ENCODE peak calls at places on chromosome 22, in five cellular contexts. Q is astrocyte of the spinal cord; V is substantia nigra; A is progenitor cell of endocrine pancreas; X is stimulated activated effector memory CD8-positive, alpha-beta T cell treated with anti-CD3 and anti-CD28 coated beads, Interleukin-12 subunit alpha, Interleukin-12 subunit beta, amount 100 ng/mL, for 72 hours. E is an unnamed sample.
A peak's percentile ranks its signal among the peaks of the same experiment; 100 is the strongest.

GRCh38 chr22:41560095-41560487 is 719 bp upstream of the CSDC2 start:
- DNase-seq in Q (no peak), V (no peak), A (no peak), X (no peak), E (no peak)

GRCh38 chr22:43435851-43436535 is 24.2 kb downstream of the MPPED1 start:
- DNase-seq in Q (no peak), V (no peak), A (no peak), X (no peak), E (no peak)

GRCh38 chr22:38118182-38118581 is 7.7 kb upstream of the BAIAP2L2 start:
- DNase-seq in Q (no peak), V (no peak), A (no peak), X (no peak), E (no peak)

GRCh38 chr22:32416556-32417085 is 4.6 kb upstream of the RTCB start:
- DNase-seq in Q (no peak), V (no peak), A (no peak), X (no peak), E (peak; percentile 74)

GRCh38 chr22:46213052-46213451 is 37.0 kb downstream of the CDPF1 start:
- DNase-seq in Q (no peak), V (no peak), A (no peak), X (peak; percentile 52), E (no peak)

GRCh38 chr22:36026741-36027140 is 1.9 kb downstream of the RBFOX2 start:
- DNase-seq in Q (peak; percentile 46), V (no peak), A (no peak), X (no peak), E (no peak)

GRCh38 chr22:46026907-46027218 is 49.9 kb upstream of the WNT7B start:
- DNase-seq in Q (no peak), V (no peak), A (no peak), X (no peak), E (no peak)

GRCh38 chr22:38706101-38706884 is 549 bp downstream of the GTPBP1 start:
- DNase-seq in Q (peak; percentile 44), V (no peak), A (peak; percentile 44), X (peak; percentile 77), E (no peak)

GRCh38 chr22:44408227-44409192 is 89.5 kb downstream of the RTL6 start:
- DNase-seq in Q (no peak), V (no peak), A (no peak), X (no peak), E (no peak)

GRCh38 chr22:44063462-44064371 is 39.6 kb downstream of the PARVB start:
- DNase-seq in Q (no peak), V (no peak), A (no peak), X (no peak), E (no peak)

GRCh38 chr22:23220485-23221350 is 40.4 kb downstream of the BCR start:
- DNase-seq in Q (no peak), V (no peak), A (no peak), X (no peak), E (no peak)

GRCh38 chr22:48741540-48741939 is 1086.1 kb downstream of the BRD1 start:
- DNase-seq in Q (no peak), V (no peak), A (no peak), X (no peak), E (no peak)

GRCh38 chr22:25370322-25370721 is 150.9 kb downstream of the CRYBB2 start:
- DNase-seq in Q (no peak), V (no peak), A (no peak), X (no peak), E (no peak)

GRCh38 chr22:24043957-24044356 is 32.9 kb downstream of the CABIN1 start:
- DNase-seq in Q (no peak), V (no peak), A (no peak), X (no peak), E (no peak)

GRCh38 chr22:17303840-17304779 is 65.2 kb upstream of the CECR2 start:
- DNase-seq in Q (no peak), V (no peak), A (no peak), X (peak; percentile 78), E (no peak)

GRCh38 chr22:37492428-37493344 is 6.5 kb upstream of the MFNG start:
- DNase-seq in Q (peak; percentile 52), V (no peak), A (no peak), X (peak; percentile 71), E (no peak)

GRCh38 chr22:33018232-33018864 is 39.8 kb downstream of the SYN3 start:
- DNase-seq in Q (peak; percentile 27), V (no peak), A (peak; percentile 67), X (peak; percentile 66), E (peak; percentile 5)

GRCh38 chr22:31495343-31495742 is 993 bp upstream of the SFI1 start:
- DNase-seq in Q (no peak), V (no peak), A (no peak), X (no peak), E (no peak)

GRCh38 chr22:29751139-29751538 is 15.7 kb downstream of the ZMAT5 start:
- DNase-seq in Q (no peak), V (no peak), A (no peak), X (no peak), E (no peak)

GRCh38 chr22:43849731-43850130 is 12.6 kb downstream of the SULT4A1 start:
- DNase-seq in Q (no peak), V (no peak), A (no peak), X (no peak), E (no peak)

GRCh38 chr22:49170053-49170452 is 657.6 kb downstream of the BRD1 start:
- DNase-seq in Q (no peak), V (no peak), A (no peak), X (no peak), E (no peak)

GRCh38 chr22:24510694-24511625 is 15.8 kb downstream of the UPB1 start:
- DNase-seq in Q (peak; percentile 38), V (no peak), A (no peak), X (no peak), E (no peak)

GRCh38 chr22:46460835-46461234 is 76.6 kb downstream of the CELSR1 start:
- DNase-seq in Q (no peak), V (no peak), A (no peak), X (no peak), E (no peak)

GRCh38 chr22:44080936-44081853 is 57.1 kb downstream of the PARVB start:
- DNase-seq in Q (peak; percentile 66), V (no peak), A (peak; percentile 59), X (peak; percentile 78), E (peak; percentile 96)

GRCh38 chr22:50576070-50576469 is 2.2 kb downstream of the CPT1B start:
- DNase-seq in Q (peak; percentile 17), V (no peak), A (no peak), X (no peak), E (no peak)

GRCh38 chr22:49992921-49993648 is 19.5 kb downstream of the IL17REL start:
- DNase-seq in Q (peak; percentile 23), V (peak; percentile 79), A (peak; percentile 15), X (peak; percentile 81), E (no peak)

GRCh38 chr22:37148031-37148651 is 1.6 kb downstream of the IL2RB start:
- DNase-seq in Q (no peak), V (no peak), A (no peak), X (peak; percentile 71), E (no peak)

GRCh38 chr22:38751422-38752346 is 4.1 kb downstream of the SUN2 start:
- DNase-seq in Q (peak; percentile 37), V (no peak), A (no peak), X (peak; percentile 83), E (no peak)

GRCh38 chr22:39205344-39206021 is 39.3 kb downstream of the PDGFB start:
- DNase-seq in Q (peak; percentile 74), V (no peak), A (no peak), X (peak; percentile 76), E (no peak)

GRCh38 chr22:20433686-20434241 is 3.9 kb downstream of the SCARF2 start:
- DNase-seq in Q (no peak), V (no peak), A (no peak), X (no peak), E (no peak)

GRCh38 chr22:20204821-20205220 is 54.0 kb upstream of the CCDC188 start:
- DNase-seq in Q (no peak), V (no peak), A (no peak), X (no peak), E (no peak)